ENCODE peak calls at places on chromosomes 1 and 21, in six cellular contexts. Q, W, E, C, F and J are unnamed samples.

GRCh38 chr1:195071461-195071860 is 1536.8 kb downstream of the KCNT2 start:
- DNase-seq in Q (no peak), W (no peak), E (no peak), C (no peak), F (no peak), J (no peak)

GRCh38 chr1:184028854-184029623 is 8.5 kb downstream of the COLGALT2 start:
- DNase-seq in Q (no peak), W (no peak), E (no peak), C (no peak), F (no peak), J (no peak)

GRCh38 chr1:79604490-79605198 is 598.1 kb upstream of the ADGRL4 start:
- DNase-seq in Q (no peak), W (no peak), E (no peak), C (no peak), F (no peak), J (no peak)

GRCh38 chr1:224498574-224499170 is 64.1 kb upstream of the WDR26 start:
- DNase-seq in Q (no peak), W (no peak), E (no peak), C (no peak), F (no peak), J (peak)

GRCh38 chr1:206703647-206704046 is 18.9 kb downstream of the MAPKAPK2 start:
- DNase-seq in Q (no peak), W (peak), E (peak), C (no peak), F (no peak), J (no peak)

GRCh38 chr1:186511761-186512637 is 51.1 kb upstream of the PDC start:
- DNase-seq in Q (no peak), W (peak), E (no peak), C (no peak), F (no peak), J (no peak)

GRCh38 chr1:205598841-205599666 is 32.8 kb downstream of the ELK4 start:
- DNase-seq in Q (no peak), W (no peak), E (peak), C (peak), F (peak), J (no peak)

GRCh38 chr1:207823531-207823879 is 71.7 kb downstream of the CD46 start:
- DNase-seq in Q (no peak), W (no peak), E (no peak), C (no peak), F (no peak), J (no peak)

GRCh38 chr21:39525129-39525528 is 73.4 kb downstream of the SH3BGR start:
- DNase-seq in Q (no peak), W (no peak), E (no peak), C (no peak), F (no peak), J (no peak)

GRCh38 chr1:8395433-8395866 is 77.5 kb downstream of the SLC45A1 start:
- DNase-seq in Q (no peak), W (peak), E (no peak), C (no peak), F (no peak), J (no peak)

GRCh38 chr21:35231115-35231514 is 182.0 kb upstream of the RUNX1 start:
- DNase-seq in Q (no peak), W (no peak), E (no peak), C (no peak), F (no peak), J (no peak)

GRCh38 chr1:209618756-209619420 is 33.3 kb downstream of the LAMB3 start:
- DNase-seq in Q (no peak), W (no peak), E (no peak), C (no peak), F (peak), J (no peak)

GRCh38 chr1:14242145-14242544 is 356.3 kb upstream of the KAZN start:
- DNase-seq in Q (no peak), W (no peak), E (no peak), C (no peak), F (no peak), J (no peak)

GRCh38 chr1:27644369-27645070 is 9.5 kb upstream of the FGR start:
- DNase-seq in Q (no peak), W (no peak), E (no peak), C (no peak), F (no peak), J (no peak)

GRCh38 chr1:219385786-219386427 is 212.2 kb downstream of the LYPLAL1 start:
- DNase-seq in Q (no peak), W (peak), E (no peak), C (no peak), F (no peak), J (no peak)

GRCh38 chr21:36115138-36115710 is 19.7 kb upstream of the CBR3 start:
- DNase-seq in Q (no peak), W (no peak), E (no peak), C (no peak), F (no peak), J (no peak)

GRCh38 chr1:59421232-59421920 is 124.5 kb downstream of the FGGY start:
- DNase-seq in Q (no peak), W (no peak), E (no peak), C (no peak), F (no peak), J (no peak)

GRCh38 chr1:12140016-12140415 is 26.8 kb upstream of the TNFRSF1B start:
- DNase-seq in Q (no peak), W (no peak), E (no peak), C (no peak), F (no peak), J (no peak)

GRCh38 chr1:57467825-57468224 is 44.0 kb upstream of the DAB1 start:
- DNase-seq in Q (no peak), W (no peak), E (no peak), C (no peak), F (peak), J (no peak)

GRCh38 chr1:208183977-208184901 is 59.9 kb downstream of the PLXNA2 start:
- DNase-seq in Q (no peak), W (no peak), E (no peak), C (no peak), F (peak), J (no peak)

GRCh38 chr21:29487154-29487553 is 188.4 kb downstream of the BACH1 start:
- DNase-seq in Q (no peak), W (no peak), E (no peak), C (no peak), F (no peak), J (no peak)

GRCh38 chr1:27284425-27285287 is 37.3 kb upstream of the TMEM222 start:
- DNase-seq in Q (peak), W (peak), E (peak), C (peak), F (peak), J (peak)

GRCh38 chr1:185666582-185666981 is 67.6 kb upstream of the HMCN1 start:
- DNase-seq in Q (no peak), W (no peak), E (no peak), C (no peak), F (no peak), J (no peak)

DNA sequence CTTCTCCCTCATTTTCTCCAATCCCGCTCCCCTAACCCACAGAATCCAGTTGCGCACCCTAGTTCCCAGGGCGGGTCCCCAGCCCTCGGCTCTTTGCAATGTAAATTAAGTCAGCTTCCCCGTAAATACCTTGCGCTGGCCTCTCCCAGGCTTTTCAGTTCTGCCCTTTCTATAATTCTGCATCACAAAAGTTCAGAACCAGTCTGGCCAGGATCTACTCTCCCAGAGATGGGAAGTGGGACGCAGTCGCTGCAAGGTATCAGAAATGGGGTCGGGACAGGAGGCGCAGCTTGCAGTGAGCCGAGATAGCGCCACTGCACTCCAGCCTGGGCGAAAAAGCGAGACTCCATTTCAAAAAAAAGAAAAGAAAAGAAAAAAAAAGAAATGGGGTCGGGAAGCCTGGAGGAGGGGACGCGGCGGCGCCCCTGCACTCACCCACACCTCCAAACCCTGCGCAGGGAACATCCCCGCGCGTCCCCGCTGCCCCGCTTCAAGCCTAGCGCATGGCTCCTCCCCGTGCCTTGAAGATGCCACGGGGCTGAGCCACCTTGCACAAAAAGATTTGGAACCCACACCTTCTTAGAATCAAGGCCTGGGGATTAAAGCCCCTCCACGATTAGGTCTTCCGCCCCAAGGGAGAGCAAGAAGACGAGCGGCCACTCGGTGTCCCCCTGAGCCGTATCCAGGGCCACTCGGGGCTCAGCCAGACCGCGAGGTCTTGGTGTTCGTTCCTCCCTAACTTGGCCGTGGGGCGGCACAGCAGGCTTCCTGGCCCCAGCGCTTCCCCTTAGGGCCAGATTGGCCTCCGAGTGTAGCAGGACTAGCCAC is 27.2 kb upstream of the ITLN2 start:
- DNase-seq in Q (no peak), W (peak), E (no peak), C (no peak), F (no peak), J (no peak)
- TF ChIP-seq CTCF in Q (no peak), W (no peak), E (no peak), C (no peak), F (no peak), J (no peak)

GRCh38 chr1:53196485-53197271 is at the start of gene CPT2:
- DNase-seq in Q (peak), W (peak), E (peak), C (peak), F (peak), J (peak)
- TF ChIP-seq CTCF in Q (no peak), W (no peak), E (no peak), C (peak), F (peak), J (no peak)

GRCh38 chr1:176888471-176889032 is 276.0 kb downstream of the ASTN1 start:
- DNase-seq in Q (no peak), W (no peak), E (no peak), C (no peak), F (no peak), J (no peak)

GRCh38 chr1:176884286-176884685 is 280.2 kb downstream of the ASTN1 start:
- DNase-seq in Q (no peak), W (no peak), E (no peak), C (no peak), F (no peak), J (no peak)

GRCh38 chr1:176879784-176880620 is 284.5 kb downstream of the ASTN1 start:
- DNase-seq in Q (no peak), W (no peak), E (no peak), C (no peak), F (no peak), J (no peak)

GRCh38 chr1:176880954-176881595 is 283.4 kb downstream of the ASTN1 start:
- DNase-seq in Q (no peak), W (peak), E (peak), C (peak), F (peak), J (peak)

DNA sequence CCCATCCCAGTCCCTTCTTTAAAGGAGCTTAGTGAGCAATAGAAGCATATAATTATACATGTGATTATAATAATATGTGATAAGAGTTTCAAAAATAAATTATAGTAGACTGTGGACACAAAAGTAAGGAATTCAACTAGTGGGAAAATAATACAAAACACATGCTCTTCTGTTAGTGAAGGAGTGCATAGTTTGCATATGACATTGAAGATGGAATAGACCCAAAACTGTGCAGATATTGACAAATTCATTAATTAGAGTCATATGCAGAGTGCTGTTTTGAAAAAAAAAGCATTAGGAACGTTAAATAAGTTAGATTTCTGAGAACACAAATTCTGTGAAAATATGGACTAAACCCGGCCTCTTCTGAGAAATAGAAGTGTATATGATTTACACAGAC is 278.8 kb downstream of the ASTN1 start:
- DNase-seq in Q (no peak), W (no peak), E (no peak), C (no peak), F (no peak), J (no peak)
- TF ChIP-seq CTCF in Q (no peak), W (no peak), E (no peak), C (no peak), F (no peak), J (no peak)

DNA sequence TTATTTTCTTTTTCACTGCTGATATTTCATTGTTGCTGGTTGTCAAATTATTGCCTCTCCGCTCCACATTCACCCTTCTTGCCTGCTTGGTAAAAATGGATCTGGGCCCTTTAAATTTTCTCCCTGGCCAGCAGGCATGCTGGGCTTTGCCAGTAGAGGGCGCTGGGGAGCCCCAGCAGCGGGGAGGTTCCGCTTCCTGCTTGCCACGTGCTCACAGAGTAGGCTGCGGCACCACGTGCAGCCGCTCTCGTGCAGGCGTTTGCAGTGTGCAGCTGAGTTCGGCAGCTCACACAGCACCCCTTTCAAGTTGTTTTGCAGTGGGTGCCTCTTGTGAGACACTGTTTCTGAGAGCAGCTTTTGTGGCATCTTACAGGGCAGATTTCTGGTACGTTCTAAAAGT is at the start of gene ACTL8:
- DNase-seq in Q (no peak), W (no peak), E (no peak), C (no peak), F (no peak), J (no peak)
- TF ChIP-seq CTCF in Q (no peak), W (no peak), E (no peak), C (peak), F (no peak), J (no peak)